ENCODE peak calls at places on chromosomes 6 and 20, in four cellular contexts. B is ovary, F is breast epithelium, P is fibroblast of pulmonary artery. Z is an unnamed sample.

GRCh38 chr6:123430966-123431365 is 205.8 kb downstream of the TRDN start:
- DNase-seq in B (no peak), F (no peak), P (no peak), Z (no peak)

GRCh38 chr20:25053207-25054132 is 4.5 kb downstream of the ACSS1 start:
- DNase-seq in B (peak), F (no peak), P (peak), Z (peak)

GRCh38 chr6:134416501-134417154 is 98.7 kb upstream of the SGK1 start:
- DNase-seq in B (no peak), F (no peak), P (peak), Z (no peak)

GRCh38 chr6:15337584-15337981 is 91.7 kb downstream of the JARID2 start:
- DNase-seq in B (no peak), F (no peak), P (no peak), Z (no peak)

GRCh38 chr20:10219452-10219791 is 792 bp downstream of the SNAP25 start:
- DNase-seq in B (peak), F (peak), P (peak), Z (peak)

GRCh38 chr6:14354919-14355572 is 237.5 kb downstream of the CD83 start:
- DNase-seq in B (peak), F (no peak), P (peak), Z (peak)

GRCh38 chr20:44735816-44736169 is 9.9 kb upstream of the KCNK15 start:
- DNase-seq in B (no peak), F (no peak), P (no peak), Z (no peak)

GRCh38 chr20:3492669-3493068 is 21.9 kb downstream of the ATRN start:
- DNase-seq in B (no peak), F (no peak), P (no peak), Z (no peak)

GRCh38 chr6:23202207-23202606 is 632.8 kb downstream of the HDGFL1 start:
- DNase-seq in B (no peak), F (no peak), P (no peak), Z (no peak)
- H3K4me3 ChIP-seq in B (no peak), F (no peak), P (no peak), Z (no peak)

GRCh38 chr6:30075094-30075986 is at the start of gene RNF39:
- DNase-seq in B (no peak), F (no peak), P (no peak), Z (no peak)

GRCh38 chr6:30076333-30076732 is 764 bp upstream of the RNF39 start:
- DNase-seq in B (no peak), F (no peak), P (no peak), Z (no peak)

GRCh38 chr6:30077218-30077617 is 1.6 kb upstream of the RNF39 start:
- DNase-seq in B (no peak), F (no peak), P (no peak), Z (no peak)

GRCh38 chr6:30074331-30075093 is 1.1 kb downstream of the RNF39 start:
- DNase-seq in B (no peak), F (peak), P (no peak), Z (no peak)

DNA sequence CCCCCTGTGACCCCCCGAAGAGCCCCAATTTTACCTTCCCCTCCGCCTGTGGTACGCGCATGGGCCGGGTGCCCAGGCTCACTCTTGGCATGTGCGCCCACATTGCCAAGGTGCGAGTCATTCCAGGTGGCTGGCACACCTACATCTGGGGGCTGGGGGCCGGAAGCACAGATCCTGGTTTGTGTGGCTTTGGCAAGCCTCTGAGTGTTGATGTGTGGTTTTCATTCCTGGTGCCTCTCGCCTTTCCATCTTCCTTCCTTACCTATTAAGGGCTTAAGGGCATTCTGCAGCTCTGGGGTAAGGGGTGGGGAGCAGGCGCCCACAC is 380 bp upstream of the RNF39 start:
- DNase-seq in B (no peak), F (peak), P (no peak), Z (no peak)
- H3K4me3 ChIP-seq in B (no peak), F (no peak), P (no peak), Z (no peak)

DNA sequence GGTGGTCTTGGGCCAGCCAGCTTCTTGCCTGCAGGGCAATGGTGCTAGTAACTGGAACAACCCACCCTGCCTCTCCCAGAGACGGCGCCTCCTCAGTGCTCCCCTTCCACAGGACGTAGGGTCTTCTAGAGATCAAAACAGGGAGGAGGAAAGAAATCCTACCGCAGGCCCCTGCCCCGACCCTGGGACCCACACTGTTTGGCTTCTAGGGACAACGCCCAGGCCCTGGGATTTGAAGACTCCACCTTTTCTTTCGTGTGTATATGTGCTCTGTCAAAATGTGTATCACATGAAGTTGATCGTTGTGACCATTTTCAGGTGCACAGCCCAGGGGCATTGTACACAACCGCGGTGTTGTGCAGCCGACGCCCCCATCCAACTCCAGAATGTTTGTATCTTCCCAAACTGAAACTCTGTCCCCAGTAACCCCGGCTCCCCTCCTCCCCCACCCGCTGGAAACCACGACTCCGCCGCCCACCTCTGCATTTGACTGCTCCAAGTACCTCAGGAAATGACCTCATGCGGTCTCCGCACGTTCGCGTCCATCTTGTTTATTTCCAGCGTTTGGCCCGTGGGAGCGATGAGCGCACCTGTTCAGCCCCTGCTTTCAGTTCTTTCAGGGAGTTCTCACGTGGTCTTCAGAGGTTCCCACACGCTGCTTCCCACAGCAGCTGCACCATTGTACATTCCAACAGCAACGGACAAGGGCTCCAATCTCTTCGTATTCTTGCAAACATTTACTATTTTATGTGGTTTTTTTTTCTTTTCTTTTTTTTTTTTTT is 3.4 kb upstream of the BHLHE23 start:
- DNase-seq in B (no peak), F (no peak), P (peak), Z (no peak)
- H3K4me3 ChIP-seq in B (no peak), F (no peak), P (no peak), Z (no peak)

GRCh38 chr6:63923139-63923739 is 287.6 kb downstream of the PHF3 start:
- DNase-seq in B (no peak), F (no peak), P (peak), Z (no peak)

DNA sequence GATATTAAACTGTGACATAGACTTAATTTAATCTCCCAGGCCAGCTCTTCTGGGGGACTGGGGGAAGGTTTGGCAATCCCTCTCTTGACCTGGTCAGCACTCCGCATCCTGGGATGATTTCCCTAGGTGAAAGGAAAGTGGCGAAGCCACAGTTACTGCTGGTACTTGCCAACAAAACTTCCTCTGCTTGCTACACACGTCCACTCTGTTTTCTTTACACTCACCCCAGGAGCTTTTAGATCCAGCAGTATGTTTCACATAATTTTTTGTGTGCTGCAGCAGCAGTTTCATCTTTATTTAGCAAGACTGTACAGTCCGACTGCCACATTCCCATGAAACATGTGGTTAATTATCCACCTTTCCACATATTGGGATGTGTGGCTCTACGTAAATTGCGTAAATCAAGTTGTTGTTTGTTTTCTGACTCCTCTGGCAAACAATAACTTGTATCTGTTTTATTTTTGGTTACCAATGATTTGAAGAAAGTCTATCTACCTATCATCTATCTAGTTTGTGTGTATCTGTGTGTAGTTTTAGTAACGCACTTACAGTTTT is 284.0 kb downstream of the PHF3 start:
- DNase-seq in B (no peak), F (no peak), P (peak), Z (no peak)
- H3K4me3 ChIP-seq in B (no peak), F (no peak), P (no peak), Z (no peak)

DNA sequence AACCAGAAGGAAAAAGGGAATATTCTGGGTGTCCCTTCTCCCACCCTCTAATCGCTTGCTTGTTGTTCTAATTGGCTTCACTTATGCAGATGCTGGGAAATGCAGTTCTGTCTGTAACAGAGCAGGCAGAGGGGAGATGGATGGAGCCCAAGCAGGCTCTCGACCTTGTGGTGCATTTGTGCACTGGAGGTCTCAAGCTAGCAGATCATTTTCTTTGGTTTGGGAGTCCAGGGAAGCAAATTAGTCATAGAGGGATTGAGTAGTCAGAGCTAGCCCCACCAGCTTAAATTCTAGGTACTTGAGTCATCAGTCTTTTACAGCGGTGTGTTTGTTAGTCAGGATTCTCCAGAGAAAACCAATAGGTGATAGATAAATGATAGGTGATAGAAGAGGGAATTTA is 234.7 kb upstream of the ECI2 start:
- DNase-seq in B (no peak), F (no peak), P (peak), Z (no peak)
- H3K4me3 ChIP-seq in B (no peak), F (no peak), P (no peak), Z (no peak)

GRCh38 chr6:87633851-87634250 is 43.9 kb downstream of the ORC3 start:
- DNase-seq in B (no peak), F (no peak), P (no peak), Z (no peak)

GRCh38 chr6:87630746-87631145 is 40.8 kb downstream of the ORC3 start:
- DNase-seq in B (no peak), F (no peak), P (no peak), Z (no peak)

GRCh38 chr6:87623248-87623647 is 33.3 kb downstream of the ORC3 start:
- DNase-seq in B (no peak), F (no peak), P (peak), Z (no peak)

GRCh38 chr6:87628424-87628823 is 38.5 kb downstream of the ORC3 start:
- DNase-seq in B (no peak), F (no peak), P (no peak), Z (no peak)

DNA sequence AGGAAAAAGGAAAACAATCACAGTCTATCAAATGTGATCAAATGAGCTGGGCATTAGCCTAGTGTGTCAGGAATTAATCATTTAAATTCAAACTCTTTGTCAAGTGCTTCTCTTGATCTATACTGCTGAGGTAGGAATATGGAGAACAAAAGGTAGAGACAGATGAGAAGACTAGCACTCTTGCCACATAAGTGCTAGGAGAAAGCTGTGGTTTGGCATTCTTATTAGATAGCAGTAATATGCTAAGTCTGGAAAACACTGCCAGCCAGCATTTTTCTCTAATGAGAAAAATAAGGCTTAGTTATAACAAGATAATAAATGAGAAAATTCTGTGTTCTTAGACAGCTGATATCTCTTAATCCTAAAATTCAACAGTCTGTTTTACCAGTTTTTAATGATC is 38.9 kb downstream of the ORC3 start:
- DNase-seq in B (no peak), F (no peak), P (peak), Z (no peak)
- H3K4me3 ChIP-seq in B (no peak), F (no peak), P (no peak), Z (no peak)

DNA sequence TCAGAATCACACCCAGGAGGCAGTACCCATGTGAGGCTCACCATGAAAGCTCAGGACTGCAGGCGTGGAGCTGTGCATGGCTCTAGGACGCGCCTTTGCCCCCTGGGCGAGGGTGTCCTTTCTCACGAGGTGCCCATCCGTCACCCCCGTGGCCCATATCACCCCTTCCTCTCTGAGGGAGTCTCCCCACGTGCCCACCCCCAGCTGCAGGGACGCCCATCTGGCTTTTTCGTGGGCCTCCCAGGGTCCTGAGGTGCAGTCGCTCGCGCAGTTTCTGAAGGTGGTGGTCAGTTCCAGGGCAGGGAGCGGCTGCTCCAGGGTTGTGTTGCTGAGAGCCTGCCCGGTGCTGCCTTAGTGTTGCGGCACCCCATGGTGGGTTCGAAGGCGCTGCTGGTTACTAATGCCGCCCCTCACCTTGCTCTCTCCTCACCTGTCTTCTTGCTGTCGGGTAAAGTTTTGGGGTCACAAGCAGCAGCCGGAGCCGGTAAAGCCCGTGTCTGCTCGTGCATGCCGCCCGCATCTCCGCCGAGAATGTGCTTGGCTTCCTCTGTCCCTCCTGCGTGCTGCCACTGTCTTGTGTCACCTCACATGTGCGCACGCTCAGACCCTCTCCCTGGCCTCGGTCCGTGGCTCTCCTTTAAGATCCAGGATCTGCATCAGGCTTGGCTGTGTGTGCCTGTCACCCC is 9.4 kb upstream of the COL20A1 start:
- DNase-seq in B (no peak), F (no peak), P (no peak), Z (no peak)
- H3K4me3 ChIP-seq in B (no peak), F (no peak), P (no peak), Z (no peak)

Z was measured in tibial artery.